ENCODE peak calls at places on chromosomes 7 and 10, in nine cellular contexts. U is lower lobe of right lung; D is A549; S is CD8-positive, alpha-beta T cell; H is ovary; O is cardiac muscle cell; J is brain microvascular endothelial cell; R is CD8-positive, alpha-beta memory T cell; P is neuronal stem cell. A is an unnamed sample.
A peak's percentile ranks its signal among the peaks of the same experiment; 100 is the strongest.

GRCh38 chr10:94916423-94916822 is 22.0 kb upstream of the CYP2C9 start:
- DNase-seq in U (no peak), D (no peak), S (no peak), H (no peak), O (no peak), J (no peak), R (no peak), P (no peak), A (no peak)

GRCh38 chr10:31509989-31510388 is 191.0 kb downstream of the ZEB1 start:
- DNase-seq in U (no peak), D (no peak), S (no peak), H (no peak), O (no peak), J (no peak), R (no peak), P (no peak), A (no peak)

GRCh38 chr10:70357447-70358035 is 24.9 kb downstream of the LRRC20 start:
- DNase-seq in U (no peak), D (no peak), S (no peak), H (no peak), O (no peak), J (no peak), R (no peak), P (no peak), A (no peak)

GRCh38 chr10:131021967-131022366 is 289.6 kb downstream of the TCERG1L start:
- DNase-seq in U (no peak), D (no peak), S (no peak), H (no peak), O (no peak), J (no peak), R (no peak), P (no peak), A (no peak)

GRCh38 chr10:3895045-3895609 is 110.1 kb upstream of the KLF6 start:
- DNase-seq in U (no peak), D (peak; percentile 74), S (no peak), H (no peak), O (no peak), J (peak; percentile 77), R (no peak), P (no peak), A (no peak)

GRCh38 chr10:44253769-44254462 is 131.0 kb downstream of the CXCL12 start:
- DNase-seq in U (peak; percentile 65), D (peak; percentile 44), S (no peak), H (peak; percentile 61), O (no peak), J (peak; percentile 79), R (no peak), P (no peak), A (no peak)

GRCh38 chr7:140121321-140121720 is 55.5 kb downstream of the KDM7A start:
- DNase-seq in U (no peak), D (no peak), S (no peak), H (no peak), O (no peak), J (no peak), R (no peak), P (no peak), A (peak; percentile 6)

GRCh38 chr7:65002972-65003585 is 3.4 kb downstream of the ERV3-1 start:
- DNase-seq in U (no peak), D (no peak), S (no peak), H (no peak), O (no peak), J (no peak), R (no peak), P (no peak), A (no peak)

GRCh38 chr10:132111871-132112341 is 46.2 kb downstream of the JAKMIP3 start:
- DNase-seq in U (peak; percentile 39), D (no peak), S (no peak), H (peak; percentile 6), O (no peak), J (no peak), R (no peak), P (no peak), A (no peak)

GRCh38 chr7:3292694-3293093 is 8.4 kb upstream of the SDK1 start:
- DNase-seq in U (no peak), D (no peak), S (no peak), H (no peak), O (no peak), J (no peak), R (no peak), P (no peak), A (no peak)

GRCh38 chr10:97771055-97771811 is 566 bp downstream of the SFRP5 start:
- DNase-seq in U (no peak), D (peak; percentile 71), S (no peak), H (no peak), O (peak; percentile 64), J (peak; percentile 11), R (no peak), P (no peak), A (no peak)

GRCh38 chr10:109892885-109893284 is 30.4 kb downstream of the XPNPEP1 start:
- DNase-seq in U (no peak), D (no peak), S (no peak), H (peak; percentile 30), O (no peak), J (no peak), R (no peak), P (peak; percentile 36), A (no peak)

GRCh38 chr7:4850262-4850795 is 11.5 kb downstream of the PAPOLB start:
- DNase-seq in U (no peak), D (no peak), S (no peak), H (no peak), O (no peak), J (no peak), R (no peak), P (no peak), A (no peak)

GRCh38 chr10:132404911-132405462 is 8.0 kb downstream of the PWWP2B start:
- DNase-seq in U (peak; percentile 41), D (no peak), S (no peak), H (no peak), O (no peak), J (no peak), R (no peak), P (no peak), A (no peak)

GRCh38 chr10:78211476-78212110 is 177.9 kb downstream of the RPS24 start:
- DNase-seq in U (no peak), D (peak; percentile 54), S (no peak), H (peak; percentile 52), O (peak; percentile 64), J (peak; percentile 29), R (no peak), P (peak; percentile 35), A (peak; percentile 30)

GRCh38 chr10:22022257-22023051 is 18.9 kb upstream of the DNAJC1 start:
- DNase-seq in U (peak; percentile 41), D (no peak), S (peak; percentile 40), H (no peak), O (peak; percentile 86), J (no peak), R (peak; percentile 27), P (no peak), A (no peak)

GRCh38 chr10:133139561-133140065 is 20.4 kb upstream of the KNDC1 start:
- DNase-seq in U (peak; percentile 41), D (no peak), S (no peak), H (no peak), O (no peak), J (no peak), R (no peak), P (no peak), A (peak; percentile 30)

GRCh38 chr10:79396587-79396986 is 48.8 kb downstream of the ZCCHC24 start:
- DNase-seq in U (no peak), D (no peak), S (no peak), H (no peak), O (no peak), J (no peak), R (no peak), P (no peak), A (no peak)

GRCh38 chr7:129017933-129018538 is 36.9 kb downstream of the TNPO3 start:
- DNase-seq in U (no peak), D (no peak), S (no peak), H (no peak), O (no peak), J (no peak), R (no peak), P (no peak), A (no peak)

GRCh38 chr10:43871545-43871944 is 222.9 kb upstream of the ZNF32 start:
- DNase-seq in U (no peak), D (no peak), S (no peak), H (no peak), O (no peak), J (no peak), R (no peak), P (no peak), A (no peak)

GRCh38 chr10:60877777-60878120 is 66.2 kb downstream of the RHOBTB1 start:
- DNase-seq in U (no peak), D (no peak), S (no peak), H (no peak), O (no peak), J (no peak), R (no peak), P (no peak), A (no peak)

GRCh38 chr10:112435013-112435619 is 11.6 kb downstream of the ZDHHC6 start:
- DNase-seq in U (no peak), D (peak; percentile 40), S (no peak), H (no peak), O (no peak), J (no peak), R (no peak), P (no peak), A (peak; percentile 20)

GRCh38 chr7:47786557-47787248 is 161.6 kb downstream of the PKD1L1 start:
- DNase-seq in U (no peak), D (peak; percentile 100), S (no peak), H (peak; percentile 87), O (no peak), J (peak; percentile 97), R (no peak), P (peak; percentile 35), A (peak; percentile 93)

GRCh38 chr10:24384954-24385353 is 176.0 kb downstream of the KIAA1217 start:
- DNase-seq in U (no peak), D (no peak), S (no peak), H (no peak), O (peak; percentile 79), J (no peak), R (no peak), P (no peak), A (no peak)
- H3K27ac ChIP-seq in U (no peak overlapping the region), D (no peak overlapping the region), S (no peak overlapping the region), H (no peak overlapping the region), O (peak overlapping the region; percentile 65), J (peak overlapping the region; percentile 98), R (no peak overlapping the region), P (no peak overlapping the region), A (no peak overlapping the region)

GRCh38 chr10:13891542-13892431 is 305.0 kb downstream of the PRPF18 start:
- DNase-seq in U (peak; percentile 63), D (no peak), S (no peak), H (no peak), O (peak; percentile 73), J (no peak), R (no peak), P (peak; percentile 36), A (no peak)
- H3K4me3 ChIP-seq in U (peak overlapping the region; percentile 60), D (peak overlapping the region; percentile 19), S (peak overlapping the region; percentile 40), H (peak overlapping the region; percentile 31), O (peak overlapping the region; percentile 54), J (peak overlapping the region; percentile 77), R (peak overlapping the region; percentile 34), P (peak overlapping the region; percentile 77), A (peak overlapping the region; percentile 65)

GRCh38 chr10:11171452-11171851 is 153.8 kb downstream of the CELF2 start:
- DNase-seq in U (no peak), D (no peak), S (peak; percentile 9), H (no peak), O (no peak), J (no peak), R (no peak), P (no peak), A (no peak)
- H3K27ac ChIP-seq in U (peak overlapping the region; percentile 61), D (no peak overlapping the region), S (peak overlapping the region; percentile 89), H (no peak overlapping the region), O (no peak overlapping the region), J (no peak overlapping the region), R (peak overlapping the region; percentile 92), P (no peak overlapping the region), A (no peak overlapping the region)

GRCh38 chr7:93146465-93147127 is 1.6 kb downstream of the SAMD9L start:
- DNase-seq in U (no peak), D (no peak), S (no peak), H (no peak), O (no peak), J (no peak), R (no peak), P (no peak), A (no peak)
- H3K4me3 ChIP-seq in U (peak overlapping the region; percentile 64), D (no peak overlapping the region), S (peak overlapping the region; percentile 61), H (peak overlapping the region; percentile 34), O (no peak overlapping the region), J (no peak overlapping the region), R (peak overlapping the region; percentile 62), P (no peak overlapping the region), A (no peak overlapping the region)